ENCODE peak calls at places on chromosomes 13 and 19, in five cellular contexts. E, O, N, H and M are unnamed samples.

GRCh38 chr13:102905905-102906304 is 60.1 kb downstream of the ERCC5 start:
- DNase-seq in E (no peak), O (no peak), N (no peak), H (no peak), M (no peak)

GRCh38 chr19:46862974-46863632 is 2.3 kb downstream of the ARHGAP35 start:
- DNase-seq in E (no peak), O (no peak), N (no peak), H (no peak), M (peak)

GRCh38 chr19:40521276-40521675 is 54.5 kb downstream of the SPTBN4 start:
- DNase-seq in E (no peak), O (no peak), N (no peak), H (no peak), M (no peak)

GRCh38 chr13:112670864-112671263 is 19.0 kb upstream of the ATP11A start:
- DNase-seq in E (no peak), O (no peak), N (no peak), H (no peak), M (no peak)

GRCh38 chr13:99028890-99029289 is 51.0 kb upstream of the DOCK9 start:
- DNase-seq in E (no peak), O (no peak), N (no peak), H (no peak), M (peak)

GRCh38 chr13:97934590-97934989 is 18.9 kb upstream of the IPO5 start:
- DNase-seq in E (no peak), O (no peak), N (no peak), H (no peak), M (peak)

GRCh38 chr19:35344511-35345031 is 3.1 kb upstream of the FFAR1 start:
- DNase-seq in E (peak), O (no peak), N (no peak), H (no peak), M (no peak)

GRCh38 chr13:50873481-50873880 is 30.0 kb upstream of the DLEU7 start:
- DNase-seq in E (no peak), O (no peak), N (no peak), H (no peak), M (no peak)

GRCh38 chr19:49565261-49565660 is 15.1 kb downstream of the NOSIP start:
- DNase-seq in E (no peak), O (no peak), N (peak), H (peak), M (no peak)

GRCh38 chr13:35349052-35349451 is 127.4 kb downstream of the MAB21L1 start:
- DNase-seq in E (no peak), O (no peak), N (no peak), H (no peak), M (no peak)

GRCh38 chr19:17943284-17944221 is 10.7 kb downstream of the CCDC124 start:
- DNase-seq in E (no peak), O (no peak), N (no peak), H (no peak), M (peak)

GRCh38 chr13:99406799-99407201 is 94.5 kb upstream of the TM9SF2 start:
- DNase-seq in E (no peak), O (no peak), N (no peak), H (no peak), M (no peak)

GRCh38 chr13:101035119-101035620 is 360.6 kb upstream of the TMTC4 start:
- DNase-seq in E (no peak), O (no peak), N (no peak), H (no peak), M (no peak)

GRCh38 chr13:44172411-44172810 is 201.2 kb upstream of the SERP2 start:
- DNase-seq in E (no peak), O (no peak), N (no peak), H (no peak), M (no peak)

GRCh38 chr13:25292301-25292700 is 5.0 kb upstream of the MTMR6 start:
- DNase-seq in E (no peak), O (no peak), N (no peak), H (no peak), M (peak)

GRCh38 chr19:4369888-4370260 is 26.5 kb downstream of the MPND start:
- DNase-seq in E (no peak), O (peak), N (peak), H (peak), M (peak)

GRCh38 chr13:40394304-40394983 is 272.0 kb downstream of the FOXO1 start:
- DNase-seq in E (no peak), O (no peak), N (no peak), H (no peak), M (no peak)

GRCh38 chr13:93915269-93915809 is 564.1 kb downstream of the DCT start:
- DNase-seq in E (no peak), O (no peak), N (no peak), H (no peak), M (no peak)

GRCh38 chr19:29622191-29623070 is 16.3 kb downstream of the POP4 start:
- DNase-seq in E (no peak), O (no peak), N (peak), H (no peak), M (no peak)

GRCh38 chr13:75869981-75870380 is 233.9 kb downstream of the LMO7 start:
- DNase-seq in E (no peak), O (no peak), N (no peak), H (no peak), M (no peak)

GRCh38 chr13:44906230-44906629 is 83.0 kb downstream of the NUFIP1 start:
- DNase-seq in E (no peak), O (no peak), N (no peak), H (no peak), M (no peak)

GRCh38 chr19:18469245-18470107 is 31.5 kb upstream of the ISYNA1 start:
- DNase-seq in E (no peak), O (peak), N (peak), H (peak), M (peak)

GRCh38 chr19:33195711-33196347 is 1.7 kb downstream of the LRP3 start:
- DNase-seq in E (no peak), O (no peak), N (no peak), H (no peak), M (no peak)

GRCh38 chr19:44903602-44904425 is 1.8 kb upstream of the APOE start:
- DNase-seq in E (peak), O (peak), N (peak), H (peak), M (peak)

GRCh38 chr19:5895409-5895808 is 8.2 kb downstream of the NDUFA11 start:
- DNase-seq in E (no peak), O (no peak), N (no peak), H (no peak), M (no peak)

GRCh38 chr13:34035676-34036325 is 217.9 kb downstream of the RFC3 start:
- DNase-seq in E (no peak), O (no peak), N (no peak), H (no peak), M (no peak)

GRCh38 chr13:19794552-19795143 is 11.9 kb upstream of the PSPC1 start:
- DNase-seq in E (no peak), O (no peak), N (no peak), H (no peak), M (peak)

GRCh38 chr19:32357720-32358119 is 12.3 kb downstream of the ZNF507 start:
- DNase-seq in E (no peak), O (no peak), N (no peak), H (no peak), M (no peak)

GRCh38 chr13:92967923-92968322 is 258.7 kb upstream of the GPC6 start:
- DNase-seq in E (no peak), O (no peak), N (no peak), H (no peak), M (peak)

GRCh38 chr13:99969934-99970760 is 1.4 kb downstream of the ZIC5 start:
- DNase-seq in E (no peak), O (no peak), N (no peak), H (no peak), M (peak)

GRCh38 chr13:48163066-48163465 is 68.2 kb upstream of the MED4 start:
- DNase-seq in E (no peak), O (no peak), N (no peak), H (no peak), M (no peak)

GRCh38 chr19:38006361-38007045 is 99.5 kb downstream of the SIPA1L3 start:
- DNase-seq in E (no peak), O (no peak), N (no peak), H (no peak), M (no peak)

GRCh38 chr13:48221301-48222190 is 11.5 kb upstream of the ITM2B start:
- DNase-seq in E (no peak), O (no peak), N (no peak), H (no peak), M (no peak)

DNA sequence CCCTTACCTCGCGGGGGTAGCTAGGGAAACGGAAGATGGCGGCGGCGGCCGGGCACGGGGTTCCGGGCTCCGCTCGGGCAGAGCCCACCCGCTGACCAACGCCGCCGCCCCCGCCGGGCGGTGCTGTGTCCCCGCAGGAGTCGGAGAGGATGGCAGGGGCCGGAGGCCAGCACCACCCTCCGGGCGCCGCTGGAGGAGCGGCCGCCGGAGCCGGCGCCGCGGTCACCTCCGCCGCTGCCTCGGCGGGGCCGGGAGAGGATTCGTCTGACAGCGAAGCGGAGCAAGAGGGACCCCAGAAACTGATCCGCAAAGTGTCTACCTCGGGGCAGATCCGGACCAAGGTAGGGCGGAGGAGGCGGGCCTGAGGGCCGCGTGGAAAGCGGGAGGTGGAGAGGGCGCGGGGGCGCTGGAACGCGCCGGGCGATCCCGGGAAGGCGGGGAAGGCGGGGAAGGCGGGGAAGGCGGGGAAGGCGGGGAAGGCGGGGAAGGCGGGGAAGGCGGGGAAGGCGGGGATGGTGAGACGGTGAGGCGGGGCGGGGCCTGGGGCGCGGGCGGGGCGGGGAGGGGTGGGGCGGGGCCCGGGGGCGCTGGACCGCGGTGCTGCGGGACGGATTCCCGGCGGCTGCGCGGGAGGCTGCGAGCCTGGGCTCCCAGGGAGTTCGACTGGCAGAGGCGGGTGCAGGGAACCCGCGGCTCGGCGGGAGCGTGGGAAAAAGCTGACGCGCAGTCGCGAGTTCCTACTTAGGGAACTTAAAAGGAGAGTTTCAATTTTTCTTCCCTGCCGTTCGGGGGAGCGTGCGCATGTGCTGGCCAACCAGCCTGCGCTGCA is at the start of gene DGKH:
- DNase-seq in E (peak), O (peak), N (peak), H (peak), M (peak)
- TF ChIP-seq POLR2AphosphoS5 in E (peak), O (no peak), N (peak), H (peak), M (peak)

GRCh38 chr19:10769533-10770491 is 51.9 kb downstream of the DNM2 start:
- DNase-seq in E (no peak), O (no peak), N (peak), H (peak), M (peak)

GRCh38 chr19:10776900-10777650 is 58.9 kb downstream of the TMED1 start:
- DNase-seq in E (no peak), O (no peak), N (peak), H (no peak), M (no peak)

GRCh38 chr19:10768936-10769335 is 51.1 kb downstream of the DNM2 start:
- DNase-seq in E (no peak), O (no peak), N (no peak), H (no peak), M (no peak)

GRCh38 chr19:10774893-10775292 is 57.0 kb downstream of the DNM2 start:
- DNase-seq in E (no peak), O (no peak), N (no peak), H (no peak), M (no peak)

DNA sequence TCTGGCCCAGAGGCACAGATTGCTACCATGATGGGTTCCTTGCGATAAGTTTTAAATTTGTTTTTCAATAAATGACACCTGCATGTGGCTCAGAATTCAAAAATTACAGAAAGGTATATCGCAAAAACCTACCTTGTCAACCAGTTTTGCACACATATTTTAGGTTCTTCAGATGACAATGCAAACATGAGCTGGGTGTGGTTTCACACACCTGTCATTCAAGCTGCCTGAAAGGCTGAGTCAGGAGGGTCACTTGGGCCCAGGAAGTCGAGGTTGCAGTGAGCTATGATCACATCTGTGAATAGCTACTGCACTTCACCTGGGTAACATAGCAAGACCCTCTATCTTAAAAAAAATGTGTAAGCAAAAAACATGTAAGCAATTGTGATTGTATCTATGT is 56.1 kb downstream of the DNM2 start:
- DNase-seq in E (no peak), O (no peak), N (no peak), H (no peak), M (no peak)
- TF ChIP-seq POLR2AphosphoS5 in E (no peak), O (no peak), N (no peak), H (no peak), M (no peak)

GRCh38 chr19:7391218-7391670 is 42.5 kb downstream of the ARHGEF18 start:
- DNase-seq in E (no peak), O (no peak), N (peak), H (peak), M (no peak)
- TF ChIP-seq POLR2AphosphoS5 in E (no peak), O (no peak), N (peak), H (no peak), M (no peak)

DNA sequence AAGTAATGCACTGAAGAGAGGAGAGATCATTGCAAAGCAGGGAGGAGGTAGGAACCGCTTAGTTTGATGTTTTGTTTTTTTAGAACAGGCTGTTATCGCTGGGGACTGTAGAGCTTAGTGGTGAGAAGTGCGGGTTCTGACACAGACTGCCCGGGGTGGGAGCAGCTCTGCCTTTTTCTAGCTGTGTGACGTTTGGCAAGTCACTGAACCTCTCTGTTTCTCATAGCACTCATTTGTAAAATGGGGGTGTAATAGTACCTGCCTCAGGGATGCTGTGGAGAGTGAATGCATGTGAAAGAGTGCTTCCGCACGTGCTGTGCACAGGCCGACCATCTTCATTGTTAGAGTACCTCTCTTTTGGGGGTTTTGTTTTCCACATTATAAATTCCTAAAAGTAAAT is 19.3 kb downstream of the PRAM1 start:
- DNase-seq in E (no peak), O (no peak), N (no peak), H (no peak), M (no peak)
- TF ChIP-seq POLR2AphosphoS5 in E (no peak), O (no peak), N (no peak), H (no peak), M (no peak)

GRCh38 chr19:7801020-7801570 is 28.9 kb upstream of the EVI5L start:
- DNase-seq in E (no peak), O (no peak), N (no peak), H (no peak), M (no peak)

GRCh38 chr19:7795555-7796161 is 32.6 kb downstream of the CLEC4M start:
- DNase-seq in E (no peak), O (no peak), N (no peak), H (no peak), M (no peak)

GRCh38 chr19:7799640-7800355 is 30.2 kb upstream of the EVI5L start:
- DNase-seq in E (no peak), O (no peak), N (peak), H (peak), M (peak)
- TF ChIP-seq POLR2AphosphoS5 in E (no peak), O (no peak), N (no peak), H (no peak), M (no peak)